ENCODE peak calls at places on chromosomes 4 and X, in six cellular contexts. D is fibroblast of lung, W is endothelial cell of umbilical vein, X is HCT116, U is GM23248, H is neuronal stem cell. R is an unnamed sample. For H3K4me1 and H3K9me3, the result is how much of the 10 kb centered on the place peaks cover.

GRCh38 chrX:140764401-140764919 is 54.9 kb downstream of the LINC00632 start:
- DNase-seq in X (no peak), H (no peak), U (peak), D (peak), W (peak), R (no peak)

GRCh38 chrX:80812176-80812575 is 2.5 kb upstream of the BRWD3 start:
- DNase-seq in X (no peak), H (peak), D (peak), W (peak), U (peak), R (peak)

GRCh38 chrX:40096395-40097091 is 1.2 kb downstream of the BCOR start:
- DNase-seq in W (peak), H (no peak), D (peak), U (peak), X (no peak), R (peak)

GRCh38 chr4:113468165-113469022 is 293.1 kb downstream of the CAMK2D start:
- DNase-seq in H (peak), U (peak), D (peak), X (peak), W (peak), R (peak)

GRCh38 chrX:30141966-30142365 is 73.4 kb upstream of the MAGEB2 start:
- DNase-seq in W (peak), H (peak), D (peak), X (peak), U (peak), R (peak)

GRCh38 chrX:151724563-151725337 is 8.9 kb downstream of the FATE1 start:
- DNase-seq in D (no peak), X (no peak), W (no peak), U (no peak), H (no peak), R (no peak)

GRCh38 chr4:10117424-10118354 is 1.1 kb upstream of the WDR1 start:
- DNase-seq in H (no peak), D (peak), W (peak), X (no peak), U (peak), R (no peak)

GRCh38 chrX:17552251-17552650 is 177.3 kb downstream of the NHS start:
- DNase-seq in W (no peak), U (peak), H (no peak), D (no peak), X (no peak), R (peak)

GRCh38 chrX:9865804-9866471 is 79.7 kb downstream of the SHROOM2 start:
- DNase-seq in X (peak), H (no peak), U (peak), W (peak), D (no peak), R (peak)

GRCh38 chr4:37562592-37562991 is 123.6 kb downstream of the RELL1 start:
- DNase-seq in H (no peak), U (peak), W (no peak), X (no peak), D (no peak), R (peak)

GRCh38 chrX:57952320-57952678 is 42.0 kb upstream of the ZXDA start:
- DNase-seq in X (no peak), H (no peak), W (no peak), D (no peak), U (no peak), R (no peak)

GRCh38 chr4:125639182-125639621 is 324.4 kb downstream of the FAT4 start:
- DNase-seq in W (no peak), X (no peak), U (peak), D (peak), H (peak), R (no peak)

GRCh38 chr4:21469438-21470032 is 479.0 kb downstream of the KCNIP4 start:
- DNase-seq in H (no peak), W (peak), X (no peak), D (peak), U (peak), R (peak)

GRCh38 chr4:108144451-108144850 is 24.3 kb downstream of the LEF1 start:
- DNase-seq in D (no peak), W (no peak), X (no peak), U (no peak), H (no peak), R (no peak)

GRCh38 chr4:1862055-1862911 is 6.3 kb upstream of the LETM1 start:
- DNase-seq in H (no peak), D (no peak), X (no peak), W (no peak), U (no peak), R (no peak)

GRCh38 chr4:40377462-40378385 is 42.6 kb downstream of the CHRNA9 start:
- DNase-seq in D (peak), W (no peak), H (no peak), U (peak), X (no peak), R (peak)

GRCh38 chrX:21153503-21153902 is 220.7 kb upstream of the CNKSR2 start:
- DNase-seq in H (no peak), U (peak), D (peak), X (no peak), W (no peak), R (no peak)

GRCh38 chr4:64497526-64497925 is 88.3 kb upstream of the TECRL start:
- DNase-seq in U (peak), W (no peak), H (no peak), X (no peak), D (no peak), R (no peak)

GRCh38 chr4:16075061-16075460 is 8.8 kb downstream of the PROM1 start:
- DNase-seq in X (no peak), W (no peak), D (no peak), U (no peak), H (no peak), R (no peak)

GRCh38 chr4:132809298-132810032 is 339.6 kb upstream of the PCDH10 start:
- DNase-seq in H (no peak), D (no peak), X (no peak), W (no peak), U (no peak), R (no peak)

GRCh38 chr4:150525321-150525868 is 56.6 kb upstream of the MAB21L2 start:
- DNase-seq in U (no peak), X (no peak), H (no peak), D (no peak), W (no peak), R (peak)

GRCh38 chr4:76779740-76780459 is 118.0 kb downstream of the SOWAHB start:
- DNase-seq in H (no peak), D (peak), X (no peak), W (peak), U (no peak), R (no peak)

GRCh38 chrX:43940811-43941210 is 32.4 kb downstream of the NDP start:
- DNase-seq in X (no peak), H (no peak), D (peak), W (peak), U (peak), R (peak)

GRCh38 chr4:101349346-101350064 is 2.2 kb upstream of the PPP3CA start:
- DNase-seq in D (peak), W (peak), U (peak), X (peak), H (no peak), R (peak)

GRCh38 chr4:19711871-19712270 is 539.8 kb upstream of the SLIT2 start:
- DNase-seq in W (peak), U (peak), X (no peak), H (no peak), D (peak), R (peak)

GRCh38 chrX:39907964-39908616 is 189.7 kb downstream of the BCOR start:
- DNase-seq in H (no peak), D (peak), U (peak), W (peak), X (peak), R (peak)

GRCh38 chr4:105369988-105370387 is 103.9 kb downstream of the PPA2 start:
- DNase-seq in D (peak), X (no peak), U (peak), H (no peak), W (no peak), R (no peak)

GRCh38 chr4:53365121-53365485 is 758 bp downstream of the SCFD2 start:
- DNase-seq in U (peak), W (no peak), D (no peak), H (no peak), X (no peak), R (peak)

GRCh38 chr4:35052546-35052945 is 1191.8 kb downstream of the ARAP2 start:
- DNase-seq in D (no peak), W (no peak), H (no peak), U (no peak), X (no peak), R (no peak)

GRCh38 chrX:39654183-39654925 is 443.4 kb downstream of the BCOR start:
- DNase-seq in X (no peak), W (no peak), H (no peak), U (no peak), D (no peak), R (no peak)

GRCh38 chr4:153522800-153523089 is 56.6 kb downstream of the TMEM131L start:
- DNase-seq in X (no peak), W (no peak), H (no peak), U (no peak), D (no peak), R (no peak)

GRCh38 chr4:123790681-123791080 is 394.1 kb downstream of the SPRY1 start:
- DNase-seq in H (no peak), D (no peak), X (no peak), W (no peak), U (peak), R (no peak)

GRCh38 chrX:130166503-130166777 is 799 bp upstream of the AIFM1 start:
- DNase-seq in H (no peak), W (no peak), U (no peak), D (no peak), X (no peak), R (no peak)

GRCh38 chrX:39752820-39753219 is 344.9 kb downstream of the BCOR start:
- DNase-seq in D (peak), U (no peak), W (peak), H (no peak), X (no peak), R (no peak)

GRCh38 chrX:134679226-134679625 is 21.0 kb upstream of the PLAC1 start:
- DNase-seq in H (no peak), D (peak), U (peak), W (no peak), X (no peak), R (no peak)

GRCh38 chr4:99462875-99463464 is 27.8 kb upstream of the ADH7 start:
- DNase-seq in X (peak), W (peak), U (peak), D (peak), H (peak), R (peak)

GRCh38 chr4:68874507-68874906 is 58.7 kb downstream of the UGT2B10 start:
- DNase-seq in H (no peak), X (no peak), U (no peak), W (no peak), D (no peak), R (peak)

GRCh38 chr4:23388699-23389395 is 501.0 kb downstream of the PPARGC1A start:
- DNase-seq in U (no peak), X (no peak), W (no peak), D (no peak), H (no peak), R (no peak)

GRCh38 chr4:26953770-26954423 is 93.3 kb downstream of the STIM2 start:
- DNase-seq in W (no peak), H (no peak), X (no peak), U (no peak), D (no peak), R (no peak)
- H3K9ac ChIP-seq in W (no peak), H (no peak), X (no peak), U (no peak), D (no peak), R (no peak)

GRCh38 chrX:136607236-136607635 is 40.7 kb upstream of the CD40LG start:
- DNase-seq in D (no peak), W (no peak), U (no peak), X (no peak), H (no peak), R (no peak)
- H3K4me1 ChIP-seq in D (under half), W (under half), U (under half), X (under half), H (under half), R (under half)

DNA sequence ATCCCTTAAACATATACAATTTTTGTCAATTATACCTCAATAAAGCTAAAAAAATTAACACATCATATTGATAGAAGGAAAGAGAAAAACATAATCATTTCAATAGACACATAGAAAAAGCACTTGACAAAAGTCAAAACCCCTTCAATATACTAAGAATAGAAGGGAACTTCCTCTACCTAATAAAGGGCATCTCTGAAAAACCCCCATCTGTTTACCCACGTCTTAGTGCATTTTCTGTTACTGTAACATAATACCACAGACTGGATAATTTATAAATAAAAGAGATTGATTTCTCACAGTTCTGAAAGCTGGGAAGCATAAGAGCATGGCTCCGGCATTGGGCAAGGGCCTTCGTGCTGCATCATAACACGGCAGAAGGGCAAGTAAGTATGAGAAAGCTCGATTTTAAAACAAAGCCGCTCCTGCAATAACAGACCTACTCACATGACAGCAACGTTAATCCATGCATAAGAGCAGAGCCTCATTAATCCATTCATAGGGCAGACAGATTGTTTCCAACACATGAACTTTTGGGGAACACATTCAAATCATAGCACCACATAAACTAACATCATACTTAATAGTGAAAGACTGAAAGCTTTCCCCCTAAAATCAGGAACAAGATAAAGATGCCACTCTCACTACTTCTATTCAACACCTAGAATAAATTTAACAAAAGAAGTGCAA is 15.7 kb downstream of the STEEP1 start:
- DNase-seq in U (no peak), X (no peak), W (no peak), H (no peak), D (no peak), R (no peak)
- H3K9me3 ChIP-seq in U (under half), X (under half), W (under half), H (under half), D (under half), R (under half)

GRCh38 chr4:7760228-7760627 is 179.4 kb downstream of the AFAP1 start:
- DNase-seq in W (no peak), U (no peak), X (no peak), H (no peak), D (no peak), R (no peak)
- H3K9ac ChIP-seq in W (no peak), U (no peak), X (no peak), H (no peak), D (no peak), R (no peak)

GRCh38 chr4:173834151-173834550 is 304.1 kb upstream of the HAND2 start:
- DNase-seq in X (peak), H (no peak), U (peak), W (no peak), D (peak), R (no peak)

GRCh38 chr4:173837517-173837916 is 307.5 kb upstream of the HAND2 start:
- DNase-seq in X (no peak), U (no peak), H (no peak), W (no peak), D (no peak), R (no peak)

GRCh38 chr4:173835863-173836262 is 305.8 kb upstream of the HAND2 start:
- DNase-seq in X (no peak), D (peak), U (peak), H (peak), W (no peak), R (peak)
- H3K4me1 ChIP-seq in X (under half), D (under half), U (under half), H (under half), W (under half), R (under half)

GRCh38 chr4:96465834-96466233 is 625.9 kb downstream of the PDHA2 start:
- DNase-seq in H (no peak), X (no peak), D (no peak), U (no peak), W (no peak), R (no peak)
- H3K9me3 ChIP-seq in H (under half), X (under half), D (under half), U (under half), W (under half), R (under half)